ENCODE peak calls at places on chromosomes 12 and 14, in nine cellular contexts. F is NCI-H1092; O is activated naive CD4-positive, alpha-beta T cell; E is SHP77; Q is body of pancreas; T is T follicular helper cell; U is M059J; D is activated CD8-positive, alpha-beta memory T cell treated with anti-CD3 and anti-CD28 coated beads for 4 hours; A is effector memory CD8-positive, alpha-beta T cell. S is an unnamed sample.

GRCh38 chr12:68648179-68648578 is 37.5 kb downstream of the RAP1B start:
- DNase-seq in F (no peak), O (no peak), E (no peak), Q (no peak), T (no peak), U (no peak), D (no peak), A (no peak), S (no peak)

GRCh38 chr14:75568141-75568540 is 10.3 kb upstream of the FLVCR2 start:
- DNase-seq in F (no peak), O (no peak), E (no peak), Q (no peak), T (no peak), U (no peak), D (no peak), A (no peak), S (no peak)

GRCh38 chr12:11885261-11886038 is 185.3 kb upstream of the BCL2L14 start:
- DNase-seq in F (peak), O (no peak), E (peak), Q (peak), T (no peak), U (peak), D (no peak), A (no peak), S (peak)

GRCh38 chr14:64971452-64971889 is 665 bp downstream of the RAB15 start:
- DNase-seq in F (no peak), O (no peak), E (no peak), Q (no peak), T (no peak), U (no peak), D (no peak), A (no peak), S (no peak)

GRCh38 chr12:113232787-113233585 is 11.7 kb downstream of the TPCN1 start:
- DNase-seq in F (peak), O (peak), E (peak), Q (no peak), T (peak), U (peak), D (peak), A (peak), S (no peak)

GRCh38 chr12:94969424-94969823 is 34.1 kb downstream of the NDUFA12 start:
- DNase-seq in F (no peak), O (no peak), E (no peak), Q (no peak), T (no peak), U (no peak), D (no peak), A (no peak), S (no peak)

GRCh38 chr12:54977155-54977554 is 7.4 kb downstream of the TESPA1 start:
- DNase-seq in F (no peak), O (no peak), E (no peak), Q (no peak), T (no peak), U (peak), D (no peak), A (no peak), S (no peak)

GRCh38 chr12:93089805-93090569 is 160.9 kb upstream of the EEA1 start:
- DNase-seq in F (no peak), O (no peak), E (no peak), Q (no peak), T (no peak), U (peak), D (no peak), A (no peak), S (no peak)

GRCh38 chr14:104436741-104437701 is 142.5 kb upstream of the C14orf180 start:
- DNase-seq in F (no peak), O (no peak), E (no peak), Q (peak), T (no peak), U (no peak), D (no peak), A (no peak), S (no peak)

GRCh38 chr12:6394398-6394797 is 10.4 kb downstream of the LTBR start:
- DNase-seq in F (no peak), O (no peak), E (no peak), Q (no peak), T (no peak), U (no peak), D (no peak), A (no peak), S (no peak)

GRCh38 chr12:30047499-30048262 is 263.9 kb upstream of the TMTC1 start:
- DNase-seq in F (peak), O (no peak), E (peak), Q (no peak), T (no peak), U (peak), D (no peak), A (no peak), S (no peak)

GRCh38 chr14:60515696-60516284 is 6.8 kb downstream of the SIX6 start:
- DNase-seq in F (no peak), O (no peak), E (no peak), Q (no peak), T (no peak), U (no peak), D (no peak), A (no peak), S (no peak)

GRCh38 chr12:4251228-4251891 is 22.2 kb upstream of the CCND2 start:
- DNase-seq in F (no peak), O (no peak), E (no peak), Q (no peak), T (no peak), U (no peak), D (no peak), A (no peak), S (no peak)

GRCh38 chr12:14960548-14961465 is 594 bp downstream of the ARHGDIB start:
- DNase-seq in F (no peak), O (no peak), E (no peak), Q (no peak), T (no peak), U (peak), D (no peak), A (peak), S (no peak)

S was measured in NCI-H1930.